ENCODE peak calls at places on chromosomes 11 and 22, in six cellular contexts. E, F, I, Y, K and Z are unnamed samples.

GRCh38 chr11:118010738-118011461 is 24.7 kb downstream of the IL10RA start:
- DNase-seq in E (peak; percentile 76), F (no peak), I (peak; percentile 52), Y (no peak), K (no peak), Z (no peak)

GRCh38 chr11:84922836-84923235 is 704.3 kb downstream of the DLG2 start:
- DNase-seq in E (no peak), F (no peak), I (no peak), Y (no peak), K (no peak), Z (no peak)

GRCh38 chr11:27293500-27294417 is 69.3 kb downstream of the CCDC34 start:
- DNase-seq in E (no peak), F (no peak), I (no peak), Y (no peak), K (peak; percentile 81), Z (no peak)

GRCh38 chr11:12149672-12150225 is 39.4 kb downstream of the MICAL2 start:
- DNase-seq in E (no peak), F (no peak), I (no peak), Y (no peak), K (no peak), Z (no peak)

GRCh38 chr11:118606157-118606843 is 1.1 kb upstream of the PHLDB1 start:
- DNase-seq in E (peak; percentile 76), F (peak; percentile 39), I (peak; percentile 22), Y (no peak), K (no peak), Z (peak; percentile 25)

GRCh38 chr22:10741210-10741609 is 4786.8 kb upstream of the OR11H1 start:
- DNase-seq in E (no peak), F (no peak), I (no peak), Y (no peak), K (no peak), Z (peak; percentile 97)

GRCh38 chr11:45806072-45806933 is 1.4 kb downstream of the SLC35C1 start:
- DNase-seq in E (peak; percentile 25), F (no peak), I (no peak), Y (no peak), K (no peak), Z (no peak)

GRCh38 chr22:46457502-46458488 is 79.6 kb downstream of the CELSR1 start:
- DNase-seq in E (no peak), F (no peak), I (no peak), Y (no peak), K (peak; percentile 44), Z (no peak)

GRCh38 chr11:208917-209260 is 1.4 kb downstream of the RIC8A start:
- DNase-seq in E (peak; percentile 16), F (no peak), I (no peak), Y (no peak), K (no peak), Z (peak; percentile 86)

GRCh38 chr22:17970205-17970708 is 54.1 kb downstream of the MICAL3 start:
- DNase-seq in E (no peak), F (no peak), I (no peak), Y (no peak), K (peak; percentile 47), Z (no peak)

GRCh38 chr11:75813126-75813525 is 1.9 kb upstream of the UVRAG start:
- DNase-seq in E (no peak), F (no peak), I (no peak), Y (no peak), K (no peak), Z (no peak)

GRCh38 chr11:132030896-132031295 is 660.5 kb downstream of the NTM start:
- DNase-seq in E (no peak), F (no peak), I (no peak), Y (no peak), K (no peak), Z (no peak)

GRCh38 chr11:99170606-99171005 is 149.9 kb downstream of the CNTN5 start:
- DNase-seq in E (no peak), F (no peak), I (no peak), Y (no peak), K (no peak), Z (no peak)

GRCh38 chr11:66443602-66444001 is 5.0 kb upstream of the MRPL11 start:
- DNase-seq in E (peak; percentile 14), F (no peak), I (no peak), Y (peak; percentile 75), K (peak; percentile 93), Z (no peak)

GRCh38 chr22:40040927-40041326 is 46.2 kb downstream of the FAM83F start:
- DNase-seq in E (peak; percentile 49), F (no peak), I (no peak), Y (no peak), K (peak; percentile 74), Z (no peak)

GRCh38 chr11:17382046-17382728 is 6.3 kb downstream of the KCNJ11 start:
- DNase-seq in E (no peak), F (no peak), I (no peak), Y (no peak), K (peak; percentile 69), Z (no peak)

GRCh38 chr11:47488111-47488510 is 39.2 kb upstream of the RAPSN start:
- DNase-seq in E (no peak), F (no peak), I (no peak), Y (no peak), K (no peak), Z (no peak)
- TF ChIP-seq CTCF in E (no peak), F (no peak), I (no peak), Y (no peak), K (no peak), Z (no peak)

GRCh38 chr11:44329472-44330230 is 19.7 kb upstream of the ALX4 start:
- DNase-seq in E (no peak), F (no peak), I (no peak), Y (no peak), K (no peak), Z (no peak)

GRCh38 chr11:44324787-44325525 is 15.0 kb upstream of the ALX4 start:
- DNase-seq in E (no peak), F (no peak), I (no peak), Y (no peak), K (no peak), Z (no peak)

GRCh38 chr11:44325698-44326097 is 15.8 kb upstream of the ALX4 start:
- DNase-seq in E (no peak), F (no peak), I (no peak), Y (no peak), K (no peak), Z (no peak)

GRCh38 chr11:44326615-44327475 is 16.9 kb upstream of the ALX4 start:
- DNase-seq in E (no peak), F (no peak), I (no peak), Y (no peak), K (peak; percentile 31), Z (no peak)

GRCh38 chr11:44327730-44328691 is 18.1 kb upstream of the ALX4 start:
- DNase-seq in E (no peak), F (no peak), I (no peak), Y (no peak), K (no peak), Z (no peak)
- TF ChIP-seq CTCF in E (no peak), F (no peak), I (no peak), Y (peak; percentile 42), K (no peak), Z (peak; percentile 27)

DNA sequence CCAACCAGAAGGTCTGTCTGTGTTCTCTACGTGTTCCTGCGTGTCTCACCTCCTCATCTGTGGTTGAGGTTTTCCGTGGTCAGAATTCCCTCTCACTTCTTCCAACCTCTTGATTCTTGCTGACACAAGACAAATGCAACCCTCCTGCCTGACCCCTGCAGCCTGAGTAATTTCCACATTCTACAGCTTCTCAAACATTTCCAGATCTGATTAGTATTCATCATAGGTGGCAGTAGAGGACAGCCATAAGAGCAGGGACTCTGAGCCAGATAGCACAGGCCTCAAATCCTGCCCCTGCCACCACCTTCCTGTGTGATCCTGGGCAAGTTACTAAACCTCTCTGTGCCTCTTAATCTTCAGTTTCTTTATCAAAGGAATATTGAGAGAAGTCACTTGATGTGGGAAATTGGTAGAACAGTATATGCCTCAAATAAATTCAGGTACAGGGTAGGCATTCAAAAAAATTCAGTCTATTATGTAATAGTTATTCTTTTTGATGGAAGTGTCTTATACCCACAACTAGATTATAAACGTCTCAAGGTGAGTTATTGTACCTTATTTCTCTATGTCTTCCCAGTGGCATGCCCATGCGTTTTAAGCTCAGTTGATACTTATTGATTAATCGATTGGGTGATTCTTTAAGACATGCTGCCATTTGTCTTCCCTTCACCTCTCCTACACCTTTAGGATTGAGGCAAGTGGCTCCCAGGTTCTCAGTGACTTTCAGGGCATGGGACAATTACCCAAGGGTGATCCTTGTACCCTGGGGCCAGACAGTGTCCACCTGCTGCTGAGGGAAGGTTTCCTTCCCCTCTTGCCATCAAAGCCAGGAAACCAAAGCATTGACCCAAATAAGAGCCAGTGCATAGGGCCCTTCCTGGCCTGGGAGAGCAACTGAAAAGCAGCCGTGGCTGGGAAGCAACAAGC is 19.6 kb downstream of the POU2AF1 start:
- DNase-seq in E (no peak), F (no peak), I (no peak), Y (no peak), K (no peak), Z (no peak)
- TF ChIP-seq CTCF in E (no peak), F (no peak), I (no peak), Y (no peak), K (no peak), Z (peak; percentile 14)

GRCh38 chr11:37616291-37616690 is 1018.3 kb upstream of the RAG2 start:
- DNase-seq in E (no peak), F (no peak), I (no peak), Y (no peak), K (no peak), Z (no peak)
- TF ChIP-seq CTCF in E (no peak), F (no peak), I (no peak), Y (no peak), K (no peak), Z (no peak)

GRCh38 chr11:14520086-14520901 is at the start of gene PSMA1:
- DNase-seq in E (peak; percentile 97), F (peak; percentile 85), I (peak; percentile 95), Y (peak; percentile 78), K (peak; percentile 92), Z (peak; percentile 98)
- TF ChIP-seq CTCF in E (peak; percentile 56), F (peak; percentile 27), I (no peak), Y (peak; percentile 5), K (no peak), Z (peak; percentile 51)

GRCh38 chr11:86537541-86538222 is 134.7 kb downstream of the ME3 start:
- DNase-seq in E (no peak), F (no peak), I (no peak), Y (no peak), K (peak; percentile 28), Z (no peak)
- TF ChIP-seq CTCF in E (no peak), F (peak; percentile 18), I (no peak), Y (peak; percentile 15), K (peak; percentile 19), Z (peak; percentile 65)